ENCODE peak calls at places on chromosome 9, in four cellular contexts. S, Q, V and N are unnamed samples.

GRCh38 chr9:134551657-134552348 is 89.8 kb upstream of the COL5A1 start:
- DNase-seq in Q (no peak), S (no peak), V (peak; percentile 82), N (peak; percentile 51)

GRCh38 chr9:78831726-78832125 is 534.8 kb downstream of the PSAT1 start:
- DNase-seq in V (no peak), S (no peak), Q (no peak), N (no peak)

GRCh38 chr9:124897570-124898460 is 35.9 kb downstream of the ARPC5L start:
- DNase-seq in S (no peak), Q (no peak), V (no peak), N (no peak)

GRCh38 chr9:75163764-75164163 is 75.5 kb downstream of the OSTF1 start:
- DNase-seq in S (no peak), V (no peak), Q (no peak), N (no peak)

GRCh38 chr9:120876842-120877240 is at the start of gene PHF19:
- DNase-seq in Q (peak; percentile 73), V (peak; percentile 85), S (no peak), N (no peak)

GRCh38 chr9:109751253-109751652 is 28.7 kb upstream of the PALM2AKAP2 start:
- DNase-seq in S (no peak), Q (no peak), V (no peak), N (no peak)

GRCh38 chr9:2320632-2321031 is 301.0 kb upstream of the VLDLR start:
- DNase-seq in Q (no peak), S (no peak), V (no peak), N (no peak)

GRCh38 chr9:83307051-83307724 is 231.0 kb downstream of the FRMD3 start:
- DNase-seq in S (no peak), Q (no peak), V (no peak), N (no peak)

GRCh38 chr9:120351106-120351505 is 228.9 kb downstream of the CDK5RAP2 start:
- DNase-seq in Q (no peak), S (no peak), V (no peak), N (no peak)

GRCh38 chr9:89410709-89411111 is 87.2 kb downstream of the SEMA4D start:
- DNase-seq in V (no peak), S (no peak), Q (no peak), N (no peak)

GRCh38 chr9:135819905-135820304 is 87.4 kb downstream of the CAMSAP1 start:
- DNase-seq in V (no peak), S (no peak), Q (no peak), N (no peak)

GRCh38 chr9:36503172-36504153 is 69.2 kb upstream of the MELK start:
- DNase-seq in Q (no peak), V (no peak), S (no peak), N (no peak)

GRCh38 chr9:133142657-133143592 is 20.8 kb downstream of the GBGT1 start:
- DNase-seq in V (no peak), S (peak; percentile 44), Q (peak; percentile 50), N (no peak)